ENCODE peak calls at places on chromosomes 2 and 18, in six cellular contexts. One of them, this sample, is unnamed.

GRCh38 chr2:6986251-6986893 is 69.2 kb downstream of the RNF144A start:
- DNase-seq in activated CD8-positive, alpha-beta memory T cell treated with anti-CD3 and anti-CD28 coated beads, Interleukin-2, amount 10 ng/mL, durations not matched to agents 7 days and 5 days: no peak
- DNase-seq in upper lobe of right lung: no peak
- DNase-seq in iris pigment epithelial cell: peak
- DNase-seq in hypothalamus: no peak
- DNase-seq in ovary: no peak
- DNase-seq in this sample: no peak

GRCh38 chr18:31596081-31596872 is 4.6 kb downstream of the TTR start:
- DNase-seq in upper lobe of right lung: no peak
- DNase-seq in ovary: no peak
- DNase-seq in activated CD8-positive, alpha-beta memory T cell treated with anti-CD3 and anti-CD28 coated beads, Interleukin-2, amount 10 ng/mL, durations not matched to agents 7 days and 5 days: no peak
- DNase-seq in iris pigment epithelial cell: peak
- DNase-seq in hypothalamus: no peak
- DNase-seq in this sample: no peak

GRCh38 chr18:34647251-34647650 is 62.8 kb upstream of the DTNA start:
- DNase-seq in ovary: no peak
- DNase-seq in iris pigment epithelial cell: no peak
- DNase-seq in upper lobe of right lung: no peak
- DNase-seq in activated CD8-positive, alpha-beta memory T cell treated with anti-CD3 and anti-CD28 coated beads, Interleukin-2, amount 10 ng/mL, durations not matched to agents 7 days and 5 days: no peak
- DNase-seq in hypothalamus: no peak
- DNase-seq in this sample: no peak

GRCh38 chr2:113697516-113697915 is 58.9 kb downstream of the SLC35F5 start:
- DNase-seq in activated CD8-positive, alpha-beta memory T cell treated with anti-CD3 and anti-CD28 coated beads, Interleukin-2, amount 10 ng/mL, durations not matched to agents 7 days and 5 days: no peak
- DNase-seq in upper lobe of right lung: no peak
- DNase-seq in ovary: no peak
- DNase-seq in iris pigment epithelial cell: no peak
- DNase-seq in hypothalamus: no peak
- DNase-seq in this sample: no peak

GRCh38 chr2:109376115-109376514 is 237.7 kb downstream of the SEPTIN10 start:
- DNase-seq in iris pigment epithelial cell: peak
- DNase-seq in activated CD8-positive, alpha-beta memory T cell treated with anti-CD3 and anti-CD28 coated beads, Interleukin-2, amount 10 ng/mL, durations not matched to agents 7 days and 5 days: peak
- DNase-seq in ovary: no peak
- DNase-seq in upper lobe of right lung: peak
- DNase-seq in hypothalamus: no peak
- DNase-seq in this sample: no peak

GRCh38 chr2:237482485-237482884 is 4.6 kb upstream of the MLPH start:
- DNase-seq in hypothalamus: peak
- DNase-seq in ovary: peak
- DNase-seq in upper lobe of right lung: peak
- DNase-seq in iris pigment epithelial cell: peak
- DNase-seq in activated CD8-positive, alpha-beta memory T cell treated with anti-CD3 and anti-CD28 coated beads, Interleukin-2, amount 10 ng/mL, durations not matched to agents 7 days and 5 days: no peak
- DNase-seq in this sample: no peak

GRCh38 chr2:43634604-43635306 is 2.3 kb upstream of the PLEKHH2 start:
- DNase-seq in ovary: no peak
- DNase-seq in iris pigment epithelial cell: peak
- DNase-seq in upper lobe of right lung: no peak
- DNase-seq in hypothalamus: no peak
- DNase-seq in activated CD8-positive, alpha-beta memory T cell treated with anti-CD3 and anti-CD28 coated beads, Interleukin-2, amount 10 ng/mL, durations not matched to agents 7 days and 5 days: no peak
- DNase-seq in this sample: peak

GRCh38 chr2:148927010-148927409 is 52.0 kb downstream of the KIF5C start:
- DNase-seq in iris pigment epithelial cell: no peak
- DNase-seq in upper lobe of right lung: no peak
- DNase-seq in activated CD8-positive, alpha-beta memory T cell treated with anti-CD3 and anti-CD28 coated beads, Interleukin-2, amount 10 ng/mL, durations not matched to agents 7 days and 5 days: peak
- DNase-seq in ovary: no peak
- DNase-seq in hypothalamus: no peak
- DNase-seq in this sample: no peak

GRCh38 chr2:101841679-101842327 is 144.3 kb downstream of the MAP4K4 start:
- DNase-seq in iris pigment epithelial cell: no peak
- DNase-seq in upper lobe of right lung: no peak
- DNase-seq in hypothalamus: no peak
- DNase-seq in activated CD8-positive, alpha-beta memory T cell treated with anti-CD3 and anti-CD28 coated beads, Interleukin-2, amount 10 ng/mL, durations not matched to agents 7 days and 5 days: no peak
- DNase-seq in ovary: no peak
- DNase-seq in this sample: no peak

GRCh38 chr2:238857929-238858328 is 10.0 kb downstream of the TWIST2 start:
- DNase-seq in iris pigment epithelial cell: no peak
- DNase-seq in activated CD8-positive, alpha-beta memory T cell treated with anti-CD3 and anti-CD28 coated beads, Interleukin-2, amount 10 ng/mL, durations not matched to agents 7 days and 5 days: no peak
- DNase-seq in ovary: no peak
- DNase-seq in hypothalamus: no peak
- DNase-seq in upper lobe of right lung: no peak
- DNase-seq in this sample: no peak

GRCh38 chr2:16881122-16881521 is 215.5 kb upstream of the CYRIA start:
- DNase-seq in hypothalamus: no peak
- DNase-seq in iris pigment epithelial cell: no peak
- DNase-seq in ovary: no peak
- DNase-seq in activated CD8-positive, alpha-beta memory T cell treated with anti-CD3 and anti-CD28 coated beads, Interleukin-2, amount 10 ng/mL, durations not matched to agents 7 days and 5 days: no peak
- DNase-seq in upper lobe of right lung: no peak
- DNase-seq in this sample: no peak

GRCh38 chr18:5455644-5456043 is 88.2 kb downstream of the EPB41L3 start:
- DNase-seq in iris pigment epithelial cell: peak
- DNase-seq in upper lobe of right lung: no peak
- DNase-seq in ovary: no peak
- DNase-seq in hypothalamus: no peak
- DNase-seq in activated CD8-positive, alpha-beta memory T cell treated with anti-CD3 and anti-CD28 coated beads, Interleukin-2, amount 10 ng/mL, durations not matched to agents 7 days and 5 days: no peak
- DNase-seq in this sample: peak

GRCh38 chr2:38030590-38031326 is 45.2 kb downstream of the CYP1B1 start:
- DNase-seq in ovary: peak
- DNase-seq in activated CD8-positive, alpha-beta memory T cell treated with anti-CD3 and anti-CD28 coated beads, Interleukin-2, amount 10 ng/mL, durations not matched to agents 7 days and 5 days: no peak
- DNase-seq in iris pigment epithelial cell: no peak
- DNase-seq in upper lobe of right lung: no peak
- DNase-seq in hypothalamus: no peak
- DNase-seq in this sample: no peak

GRCh38 chr2:102268529-102269524 is 42.5 kb upstream of the IL1RL1 start:
- DNase-seq in hypothalamus: no peak
- DNase-seq in ovary: no peak
- DNase-seq in iris pigment epithelial cell: peak
- DNase-seq in upper lobe of right lung: no peak
- DNase-seq in activated CD8-positive, alpha-beta memory T cell treated with anti-CD3 and anti-CD28 coated beads, Interleukin-2, amount 10 ng/mL, durations not matched to agents 7 days and 5 days: no peak
- DNase-seq in this sample: no peak

GRCh38 chr2:185291035-185291647 is 447.5 kb upstream of the FSIP2 start:
- DNase-seq in upper lobe of right lung: peak
- DNase-seq in iris pigment epithelial cell: peak
- DNase-seq in hypothalamus: peak
- DNase-seq in activated CD8-positive, alpha-beta memory T cell treated with anti-CD3 and anti-CD28 coated beads, Interleukin-2, amount 10 ng/mL, durations not matched to agents 7 days and 5 days: no peak
- DNase-seq in ovary: no peak
- DNase-seq in this sample: peak

GRCh38 chr2:38830546-38831159 is 45.1 kb downstream of the DHX57 start:
- DNase-seq in activated CD8-positive, alpha-beta memory T cell treated with anti-CD3 and anti-CD28 coated beads, Interleukin-2, amount 10 ng/mL, durations not matched to agents 7 days and 5 days: no peak
- DNase-seq in upper lobe of right lung: no peak
- DNase-seq in iris pigment epithelial cell: no peak
- DNase-seq in ovary: no peak
- DNase-seq in hypothalamus: no peak
- DNase-seq in this sample: no peak

GRCh38 chr2:233385489-233386044 is 31.3 kb downstream of the DGKD start:
- DNase-seq in hypothalamus: no peak
- DNase-seq in ovary: peak
- DNase-seq in iris pigment epithelial cell: no peak
- DNase-seq in activated CD8-positive, alpha-beta memory T cell treated with anti-CD3 and anti-CD28 coated beads, Interleukin-2, amount 10 ng/mL, durations not matched to agents 7 days and 5 days: peak
- DNase-seq in upper lobe of right lung: no peak
- DNase-seq in this sample: no peak

GRCh38 chr2:7363906-7364305 is 446.7 kb downstream of the RNF144A start:
- DNase-seq in upper lobe of right lung: no peak
- DNase-seq in activated CD8-positive, alpha-beta memory T cell treated with anti-CD3 and anti-CD28 coated beads, Interleukin-2, amount 10 ng/mL, durations not matched to agents 7 days and 5 days: no peak
- DNase-seq in hypothalamus: no peak
- DNase-seq in ovary: no peak
- DNase-seq in iris pigment epithelial cell: no peak
- DNase-seq in this sample: no peak

GRCh38 chr2:2183717-2184116 is 147.4 kb downstream of the MYT1L start:
- DNase-seq in iris pigment epithelial cell: no peak
- DNase-seq in ovary: no peak
- DNase-seq in hypothalamus: no peak
- DNase-seq in activated CD8-positive, alpha-beta memory T cell treated with anti-CD3 and anti-CD28 coated beads, Interleukin-2, amount 10 ng/mL, durations not matched to agents 7 days and 5 days: no peak
- DNase-seq in upper lobe of right lung: no peak
- DNase-seq in this sample: no peak

GRCh38 chr2:237341872-237342271 is 72.1 kb downstream of the COL6A3 start:
- DNase-seq in activated CD8-positive, alpha-beta memory T cell treated with anti-CD3 and anti-CD28 coated beads, Interleukin-2, amount 10 ng/mL, durations not matched to agents 7 days and 5 days: no peak
- DNase-seq in hypothalamus: no peak
- DNase-seq in upper lobe of right lung: no peak
- DNase-seq in iris pigment epithelial cell: peak
- DNase-seq in ovary: no peak
- DNase-seq in this sample: no peak

GRCh38 chr2:31304831-31305230 is 70.9 kb downstream of the EHD3 start:
- DNase-seq in iris pigment epithelial cell: no peak
- DNase-seq in activated CD8-positive, alpha-beta memory T cell treated with anti-CD3 and anti-CD28 coated beads, Interleukin-2, amount 10 ng/mL, durations not matched to agents 7 days and 5 days: no peak
- DNase-seq in ovary: no peak
- DNase-seq in upper lobe of right lung: no peak
- DNase-seq in hypothalamus: no peak
- DNase-seq in this sample: no peak

GRCh38 chr2:46305177-46305576 is 8.0 kb downstream of the EPAS1 start:
- DNase-seq in hypothalamus: no peak
- DNase-seq in activated CD8-positive, alpha-beta memory T cell treated with anti-CD3 and anti-CD28 coated beads, Interleukin-2, amount 10 ng/mL, durations not matched to agents 7 days and 5 days: no peak
- DNase-seq in upper lobe of right lung: no peak
- DNase-seq in ovary: no peak
- DNase-seq in iris pigment epithelial cell: no peak
- DNase-seq in this sample: no peak

GRCh38 chr2:189213226-189213625 is 33.7 kb upstream of the COL5A2 start:
- DNase-seq in hypothalamus: no peak
- DNase-seq in upper lobe of right lung: no peak
- DNase-seq in iris pigment epithelial cell: peak
- DNase-seq in activated CD8-positive, alpha-beta memory T cell treated with anti-CD3 and anti-CD28 coated beads, Interleukin-2, amount 10 ng/mL, durations not matched to agents 7 days and 5 days: no peak
- DNase-seq in ovary: no peak
- DNase-seq in this sample: no peak

GRCh38 chr18:44802508-44802907 is 121.8 kb downstream of the SETBP1 start:
- DNase-seq in iris pigment epithelial cell: peak
- DNase-seq in activated CD8-positive, alpha-beta memory T cell treated with anti-CD3 and anti-CD28 coated beads, Interleukin-2, amount 10 ng/mL, durations not matched to agents 7 days and 5 days: no peak
- DNase-seq in upper lobe of right lung: no peak
- DNase-seq in ovary: no peak
- DNase-seq in hypothalamus: no peak
- DNase-seq in this sample: no peak

GRCh38 chr2:241751152-241751551 is 16.7 kb downstream of the D2HGDH start:
- DNase-seq in activated CD8-positive, alpha-beta memory T cell treated with anti-CD3 and anti-CD28 coated beads, Interleukin-2, amount 10 ng/mL, durations not matched to agents 7 days and 5 days: no peak
- DNase-seq in ovary: no peak
- DNase-seq in iris pigment epithelial cell: no peak
- DNase-seq in hypothalamus: no peak
- DNase-seq in upper lobe of right lung: no peak
- DNase-seq in this sample: no peak

GRCh38 chr2:236899945-236900640 is 185.6 kb upstream of the COPS8 start:
- DNase-seq in ovary: no peak
- DNase-seq in hypothalamus: no peak
- DNase-seq in activated CD8-positive, alpha-beta memory T cell treated with anti-CD3 and anti-CD28 coated beads, Interleukin-2, amount 10 ng/mL, durations not matched to agents 7 days and 5 days: no peak
- DNase-seq in upper lobe of right lung: no peak
- DNase-seq in iris pigment epithelial cell: no peak
- DNase-seq in this sample: no peak

GRCh38 chr18:22170421-22171262 is 1.3 kb downstream of the GATA6 start:
- DNase-seq in iris pigment epithelial cell: peak
- DNase-seq in activated CD8-positive, alpha-beta memory T cell treated with anti-CD3 and anti-CD28 coated beads, Interleukin-2, amount 10 ng/mL, durations not matched to agents 7 days and 5 days: no peak
- DNase-seq in ovary: peak
- DNase-seq in hypothalamus: no peak
- DNase-seq in upper lobe of right lung: peak
- DNase-seq in this sample: peak

GRCh38 chr2:241179894-241180293 is 8.6 kb upstream of the ANO7 start:
- DNase-seq in hypothalamus: no peak
- DNase-seq in iris pigment epithelial cell: no peak
- DNase-seq in upper lobe of right lung: no peak
- DNase-seq in activated CD8-positive, alpha-beta memory T cell treated with anti-CD3 and anti-CD28 coated beads, Interleukin-2, amount 10 ng/mL, durations not matched to agents 7 days and 5 days: no peak
- DNase-seq in ovary: no peak
- DNase-seq in this sample: no peak

GRCh38 chr2:94923196-94923595 is 52.0 kb downstream of the TEKT4 start:
- DNase-seq in activated CD8-positive, alpha-beta memory T cell treated with anti-CD3 and anti-CD28 coated beads, Interleukin-2, amount 10 ng/mL, durations not matched to agents 7 days and 5 days: no peak
- DNase-seq in hypothalamus: no peak
- DNase-seq in iris pigment epithelial cell: peak
- DNase-seq in ovary: no peak
- DNase-seq in upper lobe of right lung: no peak
- DNase-seq in this sample: no peak

GRCh38 chr2:188676012-188676405 is 298.2 kb upstream of the COL3A1 start:
- DNase-seq in ovary: no peak
- DNase-seq in iris pigment epithelial cell: peak
- DNase-seq in activated CD8-positive, alpha-beta memory T cell treated with anti-CD3 and anti-CD28 coated beads, Interleukin-2, amount 10 ng/mL, durations not matched to agents 7 days and 5 days: no peak
- DNase-seq in upper lobe of right lung: no peak
- DNase-seq in hypothalamus: no peak
- DNase-seq in this sample: peak

GRCh38 chr2:40421643-40422297 is 30.1 kb downstream of the SLC8A1 start:
- DNase-seq in upper lobe of right lung: no peak
- DNase-seq in hypothalamus: no peak
- DNase-seq in iris pigment epithelial cell: no peak
- DNase-seq in ovary: no peak
- DNase-seq in activated CD8-positive, alpha-beta memory T cell treated with anti-CD3 and anti-CD28 coated beads, Interleukin-2, amount 10 ng/mL, durations not matched to agents 7 days and 5 days: no peak
- DNase-seq in this sample: no peak

GRCh38 chr2:236657801-236658200 is 88.2 kb downstream of the ACKR3 start:
- DNase-seq in activated CD8-positive, alpha-beta memory T cell treated with anti-CD3 and anti-CD28 coated beads, Interleukin-2, amount 10 ng/mL, durations not matched to agents 7 days and 5 days: no peak
- DNase-seq in ovary: no peak
- DNase-seq in upper lobe of right lung: no peak
- DNase-seq in hypothalamus: no peak
- DNase-seq in iris pigment epithelial cell: no peak
- DNase-seq in this sample: peak

GRCh38 chr18:59968583-59968982 is 68.8 kb downstream of the PMAIP1 start:
- DNase-seq in iris pigment epithelial cell: no peak
- DNase-seq in activated CD8-positive, alpha-beta memory T cell treated with anti-CD3 and anti-CD28 coated beads, Interleukin-2, amount 10 ng/mL, durations not matched to agents 7 days and 5 days: no peak
- DNase-seq in hypothalamus: no peak
- DNase-seq in ovary: no peak
- DNase-seq in upper lobe of right lung: no peak
- DNase-seq in this sample: no peak

GRCh38 chr2:129347486-129348217 is 631.8 kb upstream of the RAB6C start:
- DNase-seq in iris pigment epithelial cell: no peak
- DNase-seq in ovary: no peak
- DNase-seq in upper lobe of right lung: no peak
- DNase-seq in activated CD8-positive, alpha-beta memory T cell treated with anti-CD3 and anti-CD28 coated beads, Interleukin-2, amount 10 ng/mL, durations not matched to agents 7 days and 5 days: no peak
- DNase-seq in hypothalamus: peak
- DNase-seq in this sample: no peak

GRCh38 chr2:231679906-231680283 is 28.4 kb upstream of the PTMA start:
- DNase-seq in hypothalamus: no peak
- DNase-seq in upper lobe of right lung: no peak
- DNase-seq in iris pigment epithelial cell: no peak
- DNase-seq in ovary: no peak
- DNase-seq in activated CD8-positive, alpha-beta memory T cell treated with anti-CD3 and anti-CD28 coated beads, Interleukin-2, amount 10 ng/mL, durations not matched to agents 7 days and 5 days: no peak
- DNase-seq in this sample: no peak

GRCh38 chr2:122480381-122481243 is 725.2 kb downstream of the TSN start:
- DNase-seq in ovary: no peak
- DNase-seq in hypothalamus: no peak
- DNase-seq in iris pigment epithelial cell: no peak
- DNase-seq in activated CD8-positive, alpha-beta memory T cell treated with anti-CD3 and anti-CD28 coated beads, Interleukin-2, amount 10 ng/mL, durations not matched to agents 7 days and 5 days: no peak
- DNase-seq in upper lobe of right lung: no peak
- DNase-seq in this sample: no peak

GRCh38 chr2:119821266-119821665 is 61.5 kb downstream of the PTPN4 start:
- DNase-seq in upper lobe of right lung: no peak
- DNase-seq in iris pigment epithelial cell: peak
- DNase-seq in ovary: no peak
- DNase-seq in hypothalamus: no peak
- DNase-seq in activated CD8-positive, alpha-beta memory T cell treated with anti-CD3 and anti-CD28 coated beads, Interleukin-2, amount 10 ng/mL, durations not matched to agents 7 days and 5 days: no peak
- DNase-seq in this sample: no peak

GRCh38 chr2:165436559-165436958 is 32.9 kb upstream of the CSRNP3 start:
- DNase-seq in iris pigment epithelial cell: no peak
- DNase-seq in hypothalamus: no peak
- DNase-seq in activated CD8-positive, alpha-beta memory T cell treated with anti-CD3 and anti-CD28 coated beads, Interleukin-2, amount 10 ng/mL, durations not matched to agents 7 days and 5 days: no peak
- DNase-seq in upper lobe of right lung: no peak
- DNase-seq in ovary: no peak
- DNase-seq in this sample: no peak